ENCODE peak calls at places on chromosomes 1 and 21, in seven cellular contexts. G, E, Q, J, W, Y and P are unnamed samples.

GRCh38 chr1:237901284-237901870 is 10.7 kb upstream of the ZP4 start:
- DNase-seq in J (no peak), Q (peak), W (peak), E (no peak), Y (no peak), G (no peak), P (no peak)

GRCh38 chr1:84620720-84621313 is 46.6 kb upstream of the CTBS start:
- DNase-seq in Q (peak), J (peak), W (peak), Y (peak), E (peak), G (peak), P (peak)

GRCh38 chr1:74767490-74767889 is 34.5 kb downstream of the TYW3 start:
- DNase-seq in W (peak), G (no peak), Y (no peak), J (no peak), Q (no peak), E (no peak), P (no peak)

GRCh38 chr1:152451254-152451653 is 37.2 kb upstream of the CRNN start:
- DNase-seq in E (no peak), J (no peak), Y (no peak), Q (no peak), W (peak), G (no peak), P (no peak)

GRCh38 chr1:209569445-209570207 is 13.9 kb upstream of the CAMK1G start:
- DNase-seq in W (peak), Y (peak), Q (peak), E (peak), G (peak), J (peak), P (peak)

GRCh38 chr1:243273945-243274344 is 18.1 kb downstream of the SDCCAG8 start:
- DNase-seq in W (no peak), E (no peak), J (no peak), Y (no peak), G (no peak), Q (no peak), P (no peak)

GRCh38 chr1:57061369-57061768 is 95.6 kb upstream of the C8B start:
- DNase-seq in G (no peak), J (peak), Y (no peak), E (no peak), W (no peak), Q (no peak), P (no peak)

GRCh38 chr1:34405266-34405959 is 228.7 kb downstream of the C1orf94 start:
- DNase-seq in J (no peak), W (no peak), Q (no peak), G (no peak), Y (no peak), E (no peak), P (no peak)

GRCh38 chr1:156644146-156644545 is 2.2 kb downstream of the BCAN start:
- DNase-seq in Q (no peak), Y (no peak), W (no peak), G (no peak), J (no peak), E (no peak), P (no peak)

GRCh38 chr1:54809496-54810074 is 8.5 kb upstream of the TTC22 start:
- DNase-seq in W (no peak), Q (no peak), G (no peak), Y (no peak), E (no peak), J (peak), P (no peak)

GRCh38 chr1:8083739-8084484 is 57.8 kb upstream of the ERRFI1 start:
- DNase-seq in Y (no peak), E (no peak), G (no peak), W (peak), Q (no peak), J (no peak), P (no peak)

GRCh38 chr1:244154882-244155531 is 103.9 kb downstream of the ZBTB18 start:
- DNase-seq in Q (no peak), E (no peak), Y (no peak), G (no peak), J (no peak), W (no peak), P (no peak)

GRCh38 chr1:108913105-108913948 is 36.5 kb downstream of the GPSM2 start:
- DNase-seq in Y (no peak), W (no peak), E (no peak), J (no peak), G (no peak), Q (no peak), P (no peak)

GRCh38 chr1:100950776-100951175 is 54.9 kb downstream of the SLC30A7 start:
- DNase-seq in G (no peak), W (no peak), Y (no peak), E (no peak), Q (no peak), J (no peak), P (no peak)

GRCh38 chr1:226457307-226457712 is 49.4 kb upstream of the PARP1 start:
- DNase-seq in J (no peak), W (peak), Q (no peak), Y (peak), E (no peak), G (no peak), P (no peak)
- TF ChIP-seq CTCF in J (no peak), W (peak), Q (peak), Y (peak), E (no peak), G (no peak), P (no peak)

DNA sequence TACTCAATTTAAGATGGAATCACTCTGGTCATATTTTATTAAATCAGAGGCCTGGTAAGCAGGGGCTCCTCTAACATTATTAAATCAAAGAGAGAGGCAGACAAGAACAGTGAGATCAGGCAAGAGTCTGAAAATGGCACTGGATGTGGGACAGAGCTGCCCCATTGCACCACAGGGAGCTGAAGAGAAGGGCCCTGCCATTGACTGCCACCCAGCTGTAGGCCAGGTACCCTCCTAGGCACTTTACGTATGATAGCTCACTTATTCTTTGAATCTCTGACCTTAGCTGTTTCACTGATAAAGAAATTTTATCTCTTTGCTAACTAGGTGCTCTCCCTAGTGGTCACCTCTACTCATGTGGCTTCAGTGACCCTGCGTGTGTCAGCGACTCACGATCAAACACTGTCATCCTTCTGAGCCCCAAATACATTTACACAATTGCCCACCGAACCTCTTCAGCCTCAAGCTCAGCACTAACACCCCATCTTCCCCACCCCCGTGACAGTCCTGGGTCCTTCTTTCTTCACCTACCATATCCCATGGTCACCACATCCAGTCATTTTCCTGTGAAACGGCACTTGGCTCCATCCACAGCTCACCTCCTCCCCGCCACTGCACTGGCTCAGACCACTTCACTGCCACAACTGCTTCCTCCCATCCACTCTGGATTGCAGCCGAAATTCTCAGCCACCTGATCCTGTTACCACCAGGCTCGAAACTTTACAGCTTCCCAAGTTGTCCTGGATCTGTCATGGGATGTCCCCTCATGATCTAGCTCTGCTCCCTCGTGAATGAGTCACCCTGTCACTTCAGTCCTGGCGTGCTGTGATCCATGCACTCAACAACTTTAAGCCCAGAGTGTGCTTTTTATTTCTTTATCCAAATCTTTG is 97.3 kb upstream of the SYT6 start:
- DNase-seq in Y (no peak), G (no peak), Q (no peak), W (no peak), E (peak), J (no peak), P (no peak)
- TF ChIP-seq CTCF in Y (no peak), G (no peak), Q (no peak), W (no peak), E (no peak), J (no peak), P (no peak)

GRCh38 chr1:115924730-115925129 is 51.6 kb upstream of the SLC22A15 start:
- DNase-seq in J (no peak), G (no peak), Y (no peak), Q (no peak), W (no peak), E (no peak), P (no peak)
- TF ChIP-seq CTCF in J (no peak), G (no peak), Y (no peak), Q (no peak), W (no peak), E (no peak), P (no peak)

DNA sequence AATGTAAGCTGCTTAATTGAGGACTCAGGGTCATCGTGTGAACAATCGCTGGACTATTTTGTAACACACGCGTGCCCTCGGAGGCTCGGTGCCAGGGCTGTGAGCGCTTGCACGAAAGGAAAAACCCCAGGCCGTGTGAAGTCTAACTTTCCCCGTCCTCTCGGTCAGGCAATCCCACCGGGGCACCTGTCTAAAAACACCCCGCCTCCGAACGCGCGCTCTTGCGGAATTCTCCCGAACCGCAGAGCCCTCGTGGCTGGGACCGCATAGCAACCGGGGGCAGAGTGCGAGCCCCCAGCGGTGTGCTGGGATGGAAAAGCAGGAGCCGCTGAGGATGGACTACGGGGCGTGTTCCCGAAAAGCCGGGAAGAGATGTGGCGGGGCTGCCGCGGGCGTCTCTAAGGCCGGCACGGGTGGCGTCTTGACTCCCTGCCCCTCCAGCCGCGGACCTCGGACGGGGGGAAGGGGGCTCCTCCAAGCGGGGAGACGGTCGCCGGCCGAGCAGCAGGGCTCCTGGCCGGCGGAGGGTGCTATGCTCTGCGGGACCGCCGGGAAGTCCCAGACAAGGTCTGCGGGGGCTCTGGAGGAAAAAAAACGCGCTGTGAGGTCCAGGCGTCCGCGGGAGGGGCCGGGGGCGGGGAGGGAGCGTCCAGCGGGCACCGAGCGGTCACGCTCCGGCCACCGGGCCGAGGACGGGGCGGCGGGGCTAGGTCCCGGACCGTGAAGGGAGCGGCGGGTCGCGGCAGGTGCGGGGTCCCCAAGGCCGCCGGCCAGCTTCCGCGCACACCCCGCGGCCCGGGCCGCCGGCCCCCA is 936 bp downstream of the ZBTB21 start:
- DNase-seq in G (peak), W (peak), J (peak), Q (peak), Y (peak), E (peak), P (peak)
- TF ChIP-seq CTCF in G (peak), W (no peak), J (no peak), Q (peak), Y (peak), E (peak), P (peak)

GRCh38 chr1:88552226-88552625 is 131.8 kb upstream of the PKN2 start:
- DNase-seq in E (no peak), Q (no peak), G (no peak), Y (no peak), W (no peak), J (no peak), P (no peak)
- TF ChIP-seq CTCF in E (no peak), Q (no peak), G (no peak), Y (no peak), W (no peak), J (no peak), P (no peak)

GRCh38 chr1:44002606-44003157 is 11.3 kb downstream of the CCDC24 start:
- DNase-seq in Y (no peak), Q (no peak), W (no peak), J (no peak), G (no peak), E (no peak), P (no peak)
- TF ChIP-seq CTCF in Y (no peak), Q (peak), W (peak), J (no peak), G (no peak), E (no peak), P (no peak)